ENCODE peak calls at places on chromosomes 5 and 9, in four cellular contexts. O, D, V and N are unnamed samples.

GRCh38 chr9:5288591-5288990 is 15.9 kb downstream of the RLN2 start:
- DNase-seq in O (peak), D (no peak), V (no peak), N (no peak)

GRCh38 chr5:37738057-37738691 is 101.7 kb downstream of the GDNF start:
- DNase-seq in O (peak), D (no peak), V (peak), N (no peak)

GRCh38 chr9:77712533-77713130 is 64.5 kb upstream of the GNA14 start:
- DNase-seq in O (peak), D (no peak), V (no peak), N (no peak)

GRCh38 chr5:113266913-113267227 is 167.9 kb downstream of the TSSK1B start:
- DNase-seq in O (no peak), D (no peak), V (no peak), N (no peak)

GRCh38 chr5:94440015-94440414 is 178.4 kb downstream of the KIAA0825 start:
- DNase-seq in O (no peak), D (no peak), V (no peak), N (no peak)

GRCh38 chr5:68418230-68418629 is 202.7 kb downstream of the PIK3R1 start:
- DNase-seq in O (no peak), D (no peak), V (no peak), N (no peak)

GRCh38 chr5:174409070-174409469 is 315.3 kb upstream of the MSX2 start:
- DNase-seq in O (no peak), D (no peak), V (no peak), N (peak)

GRCh38 chr5:125257057-125257970 is 510.9 kb upstream of the ZNF608 start:
- DNase-seq in O (no peak), D (no peak), V (no peak), N (no peak)

GRCh38 chr5:66757834-66758396 is 161.7 kb downstream of the MAST4 start:
- DNase-seq in O (no peak), D (no peak), V (no peak), N (no peak)

DNA sequence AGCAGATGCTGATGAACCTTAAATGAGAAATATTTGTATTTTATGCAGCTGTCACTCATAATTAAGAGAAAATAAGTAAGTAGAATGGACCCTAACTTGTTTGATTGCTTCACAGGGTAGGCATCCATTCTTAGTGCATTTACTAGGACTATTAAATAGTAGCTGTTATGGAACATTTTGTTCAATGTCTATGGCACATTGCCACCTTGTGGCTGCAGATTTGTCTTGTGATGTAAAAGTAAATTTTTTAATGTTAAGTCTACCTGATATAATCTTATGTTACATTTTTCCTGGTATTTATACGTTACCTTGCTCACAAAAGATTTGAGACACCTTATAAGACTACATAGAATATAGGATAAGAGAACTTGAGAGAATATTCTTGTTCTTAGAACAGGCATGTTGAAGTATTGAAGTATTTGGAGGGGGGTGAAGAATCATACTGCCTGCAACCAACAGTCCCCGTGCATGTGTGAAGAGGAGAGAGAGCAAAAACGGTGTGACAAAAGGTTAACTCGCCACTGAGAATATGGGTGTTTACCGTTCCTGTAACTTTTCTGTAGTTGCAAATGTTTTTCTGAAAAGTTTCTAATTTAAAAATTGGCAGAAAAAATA is 161.1 kb downstream of the MAST4 start:
- DNase-seq in O (peak), D (no peak), V (no peak), N (no peak)
- TF ChIP-seq CTCF in O (peak), D (peak), V (peak), N (no peak)

GRCh38 chr5:158020555-158021418 is 161.8 kb upstream of the CLINT1 start:
- DNase-seq in O (no peak), D (no peak), V (no peak), N (no peak)
- TF ChIP-seq GABPA in O (no peak), D (no peak), V (no peak), N (no peak)

GRCh38 chr9:38391278-38392118 is 1.0 kb upstream of the ALDH1B1 start:
- DNase-seq in O (no peak), D (no peak), V (no peak), N (no peak)

GRCh38 chr9:38390851-38391250 is 1.7 kb upstream of the ALDH1B1 start:
- DNase-seq in O (no peak), D (no peak), V (no peak), N (no peak)

GRCh38 chr9:38394419-38394818 is 1.9 kb downstream of the ALDH1B1 start:
- DNase-seq in O (no peak), D (no peak), V (no peak), N (no peak)

GRCh38 chr9:38393128-38393809 is 767 bp downstream of the ALDH1B1 start:
- DNase-seq in O (no peak), D (peak), V (no peak), N (no peak)

DNA sequence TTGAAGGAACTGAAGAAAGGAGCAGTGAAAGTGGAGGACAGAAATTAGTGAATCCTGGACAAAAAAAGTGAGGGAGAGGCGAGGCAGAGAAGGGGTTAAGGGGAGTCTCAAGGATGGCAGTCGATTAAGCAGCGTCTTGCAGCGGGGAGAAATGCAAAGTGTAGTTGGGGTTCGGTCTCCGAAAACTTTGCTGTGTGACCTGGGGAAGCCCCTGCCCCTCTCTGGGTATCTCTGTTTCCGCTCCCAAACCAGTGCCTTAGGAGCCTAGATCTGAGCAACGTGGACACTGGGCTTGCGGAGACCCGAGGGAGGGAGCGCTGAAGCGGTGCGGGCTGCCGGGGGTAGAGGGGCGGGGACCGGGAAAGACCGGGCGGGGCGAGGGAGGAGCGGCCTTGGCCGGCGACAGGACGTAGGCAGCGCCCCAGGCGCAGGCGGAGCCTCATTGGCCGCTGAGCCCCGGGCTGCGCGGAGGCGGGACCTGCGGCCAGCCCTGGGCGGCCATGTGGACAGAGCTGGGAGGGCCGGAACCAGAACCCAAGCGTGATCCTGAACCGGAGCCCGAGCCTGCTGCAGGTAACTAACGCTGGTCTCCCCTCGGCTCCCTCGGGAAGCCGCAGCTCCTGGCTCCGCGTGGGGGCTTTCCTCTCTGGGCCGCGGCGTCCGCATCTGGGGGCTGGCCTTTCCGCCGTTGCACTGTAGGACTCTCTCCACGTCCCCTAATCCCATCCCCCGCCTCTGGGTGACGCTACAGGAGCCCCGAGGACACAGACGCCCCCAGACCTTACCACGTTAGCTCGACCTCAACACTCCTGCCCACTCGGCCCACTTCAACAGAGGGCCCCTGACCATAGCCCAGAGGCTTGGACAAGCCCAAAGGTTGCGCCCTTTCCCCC is at the start of gene ALDH1B1:
- DNase-seq in O (peak), D (peak), V (peak), N (peak)
- TF ChIP-seq CTCF in O (peak), D (peak), V (peak), N (no peak)

GRCh38 chr5:132059043-132059695 is 1.3 kb upstream of the IL3 start:
- DNase-seq in O (no peak), D (no peak), V (no peak), N (no peak)
- TF ChIP-seq GABPA in O (no peak), D (no peak), V (no peak), N (no peak)

GRCh38 chr9:137161558-137162483 is 8.0 kb downstream of the LRRC26 start:
- DNase-seq in O (no peak), D (peak), V (no peak), N (no peak)

GRCh38 chr9:137160716-137161557 is 8.9 kb downstream of the LRRC26 start:
- DNase-seq in O (no peak), D (no peak), V (no peak), N (no peak)

GRCh38 chr9:137159105-137160053 is 10.5 kb downstream of the LRRC26 start:
- DNase-seq in O (no peak), D (no peak), V (no peak), N (no peak)

GRCh38 chr9:137158625-137159024 is 11.2 kb downstream of the LRRC26 start:
- DNase-seq in O (no peak), D (no peak), V (no peak), N (no peak)

GRCh38 chr9:137160054-137160425 is 9.8 kb downstream of the LRRC26 start:
- DNase-seq in O (no peak), D (no peak), V (no peak), N (no peak)
- TF ChIP-seq CTCF in O (no peak), D (no peak), V (no peak), N (no peak)

DNA sequence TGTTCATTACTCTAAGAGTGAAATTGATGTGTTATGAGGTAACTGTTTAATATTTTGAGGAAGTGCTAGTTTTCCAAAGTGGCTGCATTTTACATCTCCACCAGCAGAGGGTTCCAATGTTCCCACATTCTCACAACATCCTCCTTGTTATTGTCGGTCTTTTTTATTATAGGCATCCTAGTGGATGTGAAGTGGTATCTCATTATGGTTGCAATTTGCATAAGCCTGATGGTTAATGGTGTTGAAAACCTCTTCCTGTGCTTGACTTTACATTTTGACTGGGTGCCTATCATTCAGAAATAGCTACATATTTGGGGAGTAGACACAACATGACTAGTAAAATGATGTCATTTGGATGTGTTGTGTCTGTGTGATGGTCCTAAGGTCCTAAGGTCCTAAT is 143.6 kb downstream of the MRPS30 start:
- DNase-seq in O (peak), D (peak), V (peak), N (peak)
- TF ChIP-seq GABPA in O (no peak), D (no peak), V (no peak), N (no peak)

DNA sequence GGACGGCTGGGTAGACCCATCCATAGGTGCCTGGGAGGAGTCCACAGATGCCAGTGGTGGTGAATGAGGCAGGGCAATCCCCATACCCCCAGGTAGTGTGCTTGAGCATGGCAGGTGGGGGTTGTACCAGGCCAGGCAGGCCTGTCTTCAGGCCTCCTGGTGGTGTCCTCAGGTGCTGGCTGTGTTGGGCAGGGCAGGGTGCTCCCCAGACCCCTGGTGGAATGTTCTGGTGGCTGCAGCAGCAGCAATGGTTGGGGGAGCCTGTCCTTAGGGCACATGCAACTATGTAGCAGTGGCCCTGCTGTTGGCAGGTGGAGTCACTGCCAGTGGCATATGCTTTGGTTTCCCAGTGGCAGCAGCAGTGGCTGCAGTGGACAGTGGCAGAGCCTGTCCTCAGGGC is 10.0 kb downstream of the ALG2 start:
- DNase-seq in O (peak), D (no peak), V (no peak), N (no peak)
- TF ChIP-seq CTCF in O (no peak), D (no peak), V (peak), N (no peak)

GRCh38 chr9:124261787-124262595 is 4.2 kb downstream of the NEK6 start:
- DNase-seq in O (no peak), D (no peak), V (no peak), N (no peak)
- TF ChIP-seq GABPA in O (no peak), D (no peak), V (no peak), N (no peak)

GRCh38 chr5:171365351-171365750 is 22.3 kb upstream of the NPM1 start:
- DNase-seq in O (peak), D (peak), V (no peak), N (no peak)
- TF ChIP-seq CTCF in O (no peak), D (peak), V (peak), N (no peak)